ENCODE peak calls at places on chromosomes 16 and 17, in seven cellular contexts. T, V, K, E, I, S and P are unnamed samples.

GRCh38 chr17:76351526-76352071 is 2.1 kb downstream of the PRPSAP1 start:
- DNase-seq in T (no peak), V (no peak), K (no peak), E (no peak), I (no peak), S (no peak), P (no peak)

GRCh38 chr16:84699147-84699711 is 571 bp upstream of the USP10 start:
- DNase-seq in T (no peak), V (no peak), K (no peak), E (no peak), I (peak; percentile 14), S (no peak), P (no peak)

GRCh38 chr17:4696432-4696796 is 7.5 kb downstream of the PELP1 start:
- DNase-seq in T (no peak), V (no peak), K (no peak), E (no peak), I (no peak), S (no peak), P (no peak)

GRCh38 chr17:44558349-44559287 is 1.3 kb downstream of the FZD2 start:
- DNase-seq in T (no peak), V (no peak), K (no peak), E (peak; percentile 20), I (no peak), S (no peak), P (no peak)

GRCh38 chr17:16977932-16978331 is 6.0 kb upstream of the TNFRSF13B start:
- DNase-seq in T (no peak), V (no peak), K (peak; percentile 85), E (no peak), I (no peak), S (no peak), P (no peak)

GRCh38 chr16:17397499-17397891 is 73.3 kb downstream of the XYLT1 start:
- DNase-seq in T (no peak), V (no peak), K (peak; percentile 50), E (peak; percentile 87), I (no peak), S (no peak), P (no peak)

GRCh38 chr17:55421179-55421934 is at the start of gene MMD:
- DNase-seq in T (no peak), V (no peak), K (no peak), E (no peak), I (peak; percentile 34), S (no peak), P (peak; percentile 70)

GRCh38 chr16:48035142-48035541 is 120.7 kb downstream of the ABCC12 start:
- DNase-seq in T (no peak), V (no peak), K (no peak), E (no peak), I (peak; percentile 74), S (no peak), P (no peak)

GRCh38 chr17:80671823-80672105 is 127.1 kb downstream of the RPTOR start:
- DNase-seq in T (no peak), V (no peak), K (no peak), E (no peak), I (no peak), S (no peak), P (no peak)

GRCh38 chr16:69039333-69039941 is 66.0 kb upstream of the HAS3 start:
- DNase-seq in T (no peak), V (no peak), K (no peak), E (peak; percentile 41), I (peak; percentile 44), S (no peak), P (no peak)

GRCh38 chr16:27470567-27471431 is 68.8 kb downstream of the IL21R start:
- DNase-seq in T (no peak), V (peak; percentile 10), K (peak; percentile 84), E (peak; percentile 80), I (no peak), S (no peak), P (no peak)

GRCh38 chr17:68034452-68034776 is 1.1 kb upstream of the KPNA2 start:
- DNase-seq in T (no peak), V (no peak), K (no peak), E (no peak), I (no peak), S (no peak), P (no peak)

GRCh38 chr16:58317608-58318152 is 22.9 kb upstream of the PRSS54 start:
- DNase-seq in T (no peak), V (no peak), K (no peak), E (no peak), I (no peak), S (no peak), P (no peak)

DNA sequence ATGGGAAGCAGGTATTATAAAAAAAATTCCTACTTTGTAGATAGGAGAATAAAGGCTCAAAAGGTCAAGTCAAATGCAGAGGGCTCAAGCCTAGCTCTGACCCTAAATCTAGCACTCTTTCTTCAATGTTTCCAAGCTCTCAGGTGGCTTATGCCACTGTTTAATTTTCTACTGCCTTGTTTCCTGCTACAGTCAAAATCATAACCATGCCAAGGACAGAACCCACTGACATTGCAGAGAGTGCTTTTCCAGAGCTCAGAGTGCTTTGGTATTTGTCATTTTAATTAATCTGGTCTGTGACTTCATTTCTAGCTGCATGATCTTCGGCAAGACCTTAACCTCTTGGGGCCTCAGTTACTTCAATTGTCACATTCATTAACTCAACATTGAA is 344.7 kb downstream of the CA10 start:
- DNase-seq in T (no peak), V (no peak), K (no peak), E (no peak), I (no peak), S (no peak), P (no peak)
- TF ChIP-seq CTCF in T (no peak), V (no peak), K (no peak), E (no peak), I (no peak), S (no peak), P (no peak)

DNA sequence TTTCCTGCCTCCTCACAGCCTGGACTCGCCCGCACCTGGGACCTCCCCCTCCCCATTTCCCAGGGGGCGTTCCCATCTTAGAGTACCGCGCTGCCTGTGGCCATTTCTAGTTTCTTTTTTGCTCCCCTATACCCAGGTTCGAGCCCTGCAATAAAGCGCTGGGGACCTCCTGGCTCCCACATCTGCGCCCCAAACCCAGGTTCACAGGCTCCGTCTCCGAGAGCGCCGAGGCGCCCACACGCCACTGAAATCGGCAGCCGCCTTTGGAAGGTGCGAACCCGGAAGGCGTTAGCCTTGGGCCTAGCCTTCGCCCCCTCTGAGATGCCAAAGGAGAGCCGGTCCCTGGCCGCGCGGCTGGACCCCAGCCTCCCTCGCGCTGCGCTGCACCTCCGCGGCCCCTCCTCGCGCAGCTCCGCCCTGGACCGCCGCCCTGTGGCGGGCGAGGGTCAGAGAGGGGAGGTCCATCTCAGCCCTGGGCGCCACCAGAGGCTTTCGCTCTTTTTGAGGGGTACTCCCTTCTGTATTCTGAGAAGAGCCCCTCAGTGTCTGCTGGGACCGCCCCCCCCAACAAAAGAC is 1.8 kb downstream of the KCNJ12 start:
- DNase-seq in T (no peak), V (no peak), K (no peak), E (no peak), I (no peak), S (no peak), P (no peak)
- TF ChIP-seq CTCF in T (peak; percentile 3), V (no peak), K (no peak), E (no peak), I (no peak), S (no peak), P (peak; percentile 50)

GRCh38 chr16:72858611-72859493 is 189.1 kb downstream of the ZFHX3 start:
- DNase-seq in T (no peak), V (no peak), K (no peak), E (peak; percentile 73), I (no peak), S (no peak), P (no peak)
- TF ChIP-seq CTCF in T (peak; percentile 38), V (no peak), K (no peak), E (peak; percentile 26), I (no peak), S (peak; percentile 0), P (no peak)

GRCh38 chr17:33642002-33642401 is 348.9 kb upstream of the ASIC2 start:
- DNase-seq in T (no peak), V (no peak), K (no peak), E (no peak), I (no peak), S (no peak), P (no peak)

GRCh38 chr17:33653389-33653788 is 360.3 kb upstream of the ASIC2 start:
- DNase-seq in T (no peak), V (no peak), K (no peak), E (no peak), I (no peak), S (no peak), P (no peak)

GRCh38 chr17:33651631-33652030 is 358.5 kb upstream of the ASIC2 start:
- DNase-seq in T (no peak), V (no peak), K (peak; percentile 13), E (no peak), I (peak; percentile 4), S (no peak), P (no peak)

GRCh38 chr17:33647976-33648375 is 354.9 kb upstream of the ASIC2 start:
- DNase-seq in T (no peak), V (no peak), K (peak; percentile 18), E (peak; percentile 29), I (no peak), S (no peak), P (no peak)
- TF ChIP-seq CTCF in T (peak; percentile 34), V (peak; percentile 33), K (peak; percentile 48), E (peak; percentile 47), I (peak; percentile 50), S (no peak), P (peak; percentile 79)

GRCh38 chr17:27339198-27339835 is 45.4 kb downstream of the WSB1 start:
- DNase-seq in T (no peak), V (no peak), K (no peak), E (no peak), I (no peak), S (no peak), P (no peak)

GRCh38 chr17:27340575-27340974 is 46.7 kb downstream of the WSB1 start:
- DNase-seq in T (no peak), V (no peak), K (no peak), E (no peak), I (no peak), S (no peak), P (no peak)

GRCh38 chr17:27339836-27340550 is 46.1 kb downstream of the WSB1 start:
- DNase-seq in T (no peak), V (no peak), K (no peak), E (no peak), I (peak; percentile 47), S (no peak), P (no peak)

GRCh38 chr17:27342059-27342458 is 48.1 kb downstream of the WSB1 start:
- DNase-seq in T (no peak), V (no peak), K (no peak), E (no peak), I (no peak), S (no peak), P (no peak)

DNA sequence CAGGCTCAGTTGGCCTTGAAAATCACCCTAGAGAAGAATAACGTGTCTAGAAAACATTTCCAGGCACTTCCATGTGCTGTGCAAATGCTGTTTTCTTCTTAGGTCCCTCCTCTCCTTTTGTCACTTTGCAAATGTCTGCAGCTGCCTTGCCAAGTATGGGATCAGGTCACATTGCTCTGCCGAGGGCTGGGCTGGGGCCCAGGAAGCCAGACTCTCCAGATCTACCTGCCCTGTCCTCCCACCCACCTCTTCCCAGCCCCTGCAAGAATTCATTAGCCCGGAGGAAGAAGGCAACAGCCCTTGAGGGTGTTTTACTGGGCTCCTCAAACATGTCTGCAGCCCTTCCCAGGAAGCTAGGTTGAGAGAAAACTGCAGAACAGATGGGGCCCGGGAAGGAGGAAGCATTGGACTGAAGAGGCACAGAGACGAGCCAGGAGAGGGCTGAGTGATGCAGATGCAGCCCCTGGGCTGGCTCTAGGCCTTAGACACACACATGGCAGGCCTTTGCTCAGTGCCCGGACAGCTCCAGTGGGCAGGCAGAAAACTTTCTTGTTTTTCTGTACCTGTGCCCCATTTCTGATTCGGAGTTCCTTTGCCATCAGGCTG is 47.2 kb downstream of the WSB1 start:
- DNase-seq in T (no peak), V (no peak), K (no peak), E (no peak), I (no peak), S (no peak), P (no peak)
- TF ChIP-seq CTCF in T (no peak), V (no peak), K (no peak), E (no peak), I (no peak), S (no peak), P (no peak)